ENCODE peak calls at places on chromosomes 11 and 22, in ten cellular contexts. Q, B, T, E, K, J, A, I, C and W are unnamed samples.

GRCh38 chr22:20977019-20977418 is 5.1 kb upstream of the LZTR1 start:
- DNase-seq in Q (no peak), B (no peak), T (no peak), E (no peak), K (no peak), J (no peak), A (no peak), I (no peak), C (no peak), W (no peak)

GRCh38 chr11:124971810-124972209 is 17.8 kb downstream of the CCDC15 start:
- DNase-seq in Q (no peak), B (no peak), T (no peak), E (no peak), K (no peak), J (no peak), A (no peak), I (no peak), C (no peak), W (no peak)

GRCh38 chr11:121762820-121763219 is 310.1 kb upstream of the SORL1-AS1 start:
- DNase-seq in Q (peak), B (no peak), T (no peak), E (no peak), K (peak), J (no peak), A (no peak), I (peak), C (no peak), W (peak)

GRCh38 chr22:44269117-44269498 is 43.6 kb downstream of the SHISAL1 start:
- DNase-seq in Q (no peak), B (no peak), T (no peak), E (no peak), K (no peak), J (no peak), A (no peak), I (no peak), C (no peak), W (no peak)

GRCh38 chr11:1568451-1568911 is 3.6 kb downstream of the DUSP8 start:
- DNase-seq in Q (no peak), B (peak), T (no peak), E (no peak), K (peak), J (no peak), A (peak), I (no peak), C (no peak), W (no peak)

GRCh38 chr11:32809313-32809712 is 14.9 kb upstream of the CCDC73 start:
- DNase-seq in Q (peak), B (peak), T (peak), E (peak), K (peak), J (peak), A (peak), I (peak), C (peak), W (peak)

GRCh38 chr11:629237-629583 is 2.2 kb upstream of the SCT start:
- DNase-seq in Q (no peak), B (peak), T (no peak), E (no peak), K (peak), J (no peak), A (no peak), I (no peak), C (no peak), W (no peak)

GRCh38 chr11:126282361-126282741 is 542 bp upstream of the TIRAP start:
- DNase-seq in Q (peak), B (peak), T (peak), E (peak), K (peak), J (no peak), A (peak), I (peak), C (peak), W (peak)

GRCh38 chr11:62875698-62876483 is 4.8 kb upstream of the SLC3A2 start:
- DNase-seq in Q (no peak), B (no peak), T (no peak), E (no peak), K (no peak), J (no peak), A (no peak), I (no peak), C (no peak), W (no peak)

GRCh38 chr11:35796542-35796941 is 134.0 kb downstream of the TRIM44 start:
- DNase-seq in Q (peak), B (no peak), T (peak), E (no peak), K (no peak), J (no peak), A (peak), I (no peak), C (no peak), W (no peak)

GRCh38 chr22:49373801-49374226 is 453.9 kb downstream of the BRD1 start:
- DNase-seq in Q (no peak), B (no peak), T (no peak), E (peak), K (no peak), J (no peak), A (peak), I (no peak), C (no peak), W (no peak)

GRCh38 chr22:21736084-21736642 is 569 bp upstream of the YPEL1 start:
- DNase-seq in Q (no peak), B (no peak), T (no peak), E (no peak), K (no peak), J (no peak), A (no peak), I (no peak), C (no peak), W (no peak)

GRCh38 chr11:60786811-60787567 is 1.9 kb downstream of the MS4A10 start:
- DNase-seq in Q (peak), B (no peak), T (peak), E (no peak), K (peak), J (no peak), A (no peak), I (peak), C (no peak), W (peak)

GRCh38 chr11:69054397-69055211 is 5.9 kb downstream of the TPCN2 start:
- DNase-seq in Q (no peak), B (no peak), T (no peak), E (no peak), K (no peak), J (no peak), A (no peak), I (no peak), C (no peak), W (no peak)

GRCh38 chr11:12017865-12018453 is 9.5 kb upstream of the DKK3 start:
- DNase-seq in Q (peak), B (no peak), T (no peak), E (no peak), K (peak), J (no peak), A (no peak), I (peak), C (no peak), W (no peak)

DNA sequence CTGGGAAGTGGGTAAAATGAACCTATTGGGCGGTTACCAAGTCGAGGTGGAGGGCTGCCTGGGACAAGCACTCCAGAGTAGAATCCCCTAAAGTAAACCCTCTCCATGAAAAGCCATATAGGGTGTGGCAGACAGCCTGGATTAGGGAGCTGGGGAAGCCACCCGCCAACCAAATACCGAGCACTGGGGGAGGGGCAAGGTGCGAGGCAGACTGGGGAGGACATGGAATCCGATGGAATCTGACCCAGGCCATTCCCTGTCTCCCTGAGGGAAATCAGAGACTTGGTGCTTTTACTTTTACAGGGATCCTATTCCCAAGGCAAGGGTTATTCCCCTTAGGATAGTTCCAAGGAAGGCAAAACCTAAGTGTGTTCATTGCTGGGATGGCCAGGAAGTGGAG is 130.9 kb upstream of the HSD17B12 start:
- DNase-seq in Q (no peak), B (no peak), T (no peak), E (no peak), K (no peak), J (no peak), A (no peak), I (no peak), C (no peak), W (no peak)
- TF ChIP-seq CTCF in Q (no peak), B (no peak), T (no peak), E (no peak), K (no peak), J (no peak), A (no peak), I (no peak), C (no peak), W (no peak)

DNA sequence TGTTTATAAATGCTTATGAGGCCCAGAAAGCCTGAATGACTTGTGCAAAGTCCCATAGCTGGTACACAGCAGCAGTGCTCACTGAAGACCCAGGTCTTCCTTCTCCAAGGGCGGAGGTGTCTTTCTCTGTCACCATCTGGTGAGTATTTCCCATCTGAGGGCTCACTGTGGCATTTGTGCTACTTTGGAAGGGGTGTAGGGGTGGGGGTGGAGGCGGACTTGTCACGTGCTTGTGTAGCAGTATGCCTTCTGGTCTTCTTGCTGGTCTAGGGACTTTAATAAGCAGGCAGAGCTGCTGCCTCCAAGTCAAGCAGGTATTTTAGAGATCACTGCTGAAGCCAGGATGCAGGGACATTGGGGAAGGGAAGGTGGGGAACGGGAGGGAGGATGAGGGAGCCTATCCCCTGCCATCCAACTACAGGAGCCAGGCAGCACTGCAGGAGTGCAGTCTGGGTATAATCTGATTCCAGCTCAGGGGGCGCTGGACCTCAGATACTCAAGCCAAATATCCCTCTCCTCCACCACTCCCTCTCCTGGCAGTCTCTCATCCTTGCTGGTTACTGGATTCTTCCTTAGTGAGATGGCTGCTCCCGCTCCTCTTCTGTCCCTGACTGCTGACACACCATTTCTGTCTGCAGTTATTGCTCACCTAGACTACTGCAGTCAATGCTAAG is 3.4 kb downstream of the ABCC8 start:
- DNase-seq in Q (no peak), B (no peak), T (peak), E (peak), K (no peak), J (no peak), A (peak), I (no peak), C (no peak), W (no peak)
- TF ChIP-seq CTCF in Q (peak), B (no peak), T (peak), E (no peak), K (no peak), J (no peak), A (no peak), I (no peak), C (no peak), W (no peak)

DNA sequence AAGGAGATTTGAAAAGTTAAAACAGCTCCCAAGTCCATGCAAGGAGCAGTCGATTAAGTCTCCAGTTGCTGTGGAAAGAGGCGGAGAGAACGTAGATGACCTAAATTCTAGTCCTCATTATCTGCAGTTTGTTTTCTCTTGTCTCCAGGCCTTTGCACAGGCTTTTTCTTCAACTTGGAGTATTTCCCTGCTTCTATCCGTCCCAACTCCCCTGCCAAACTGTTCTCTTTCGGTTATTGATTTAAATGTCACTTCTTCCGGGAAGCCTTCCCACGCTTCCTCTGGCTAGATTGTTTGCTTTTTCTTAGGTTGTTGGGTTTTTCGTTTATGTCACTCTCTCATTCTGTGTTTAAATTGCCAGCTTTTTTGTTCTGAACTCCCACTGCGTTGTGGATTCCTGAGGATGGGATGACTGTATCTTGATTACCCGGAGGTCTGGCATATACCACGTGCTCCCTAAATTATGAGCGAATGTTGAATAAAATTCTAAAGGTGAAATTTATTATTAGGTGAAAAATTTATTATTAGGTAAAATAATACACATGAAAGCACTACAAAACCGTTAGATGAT is 463 bp downstream of the TMEM126B start:
- DNase-seq in Q (peak), B (no peak), T (no peak), E (no peak), K (no peak), J (no peak), A (no peak), I (no peak), C (peak), W (no peak)
- TF ChIP-seq CTCF in Q (no peak), B (no peak), T (no peak), E (no peak), K (no peak), J (no peak), A (no peak), I (no peak), C (no peak), W (no peak)

GRCh38 chr11:37657645-37658044 is 1059.6 kb upstream of the RAG2 start:
- DNase-seq in Q (peak), B (no peak), T (peak), E (no peak), K (no peak), J (no peak), A (no peak), I (no peak), C (no peak), W (no peak)
- TF ChIP-seq CTCF in Q (peak), B (no peak), T (peak), E (peak), K (no peak), J (peak), A (peak), I (peak), C (peak), W (no peak)

DNA sequence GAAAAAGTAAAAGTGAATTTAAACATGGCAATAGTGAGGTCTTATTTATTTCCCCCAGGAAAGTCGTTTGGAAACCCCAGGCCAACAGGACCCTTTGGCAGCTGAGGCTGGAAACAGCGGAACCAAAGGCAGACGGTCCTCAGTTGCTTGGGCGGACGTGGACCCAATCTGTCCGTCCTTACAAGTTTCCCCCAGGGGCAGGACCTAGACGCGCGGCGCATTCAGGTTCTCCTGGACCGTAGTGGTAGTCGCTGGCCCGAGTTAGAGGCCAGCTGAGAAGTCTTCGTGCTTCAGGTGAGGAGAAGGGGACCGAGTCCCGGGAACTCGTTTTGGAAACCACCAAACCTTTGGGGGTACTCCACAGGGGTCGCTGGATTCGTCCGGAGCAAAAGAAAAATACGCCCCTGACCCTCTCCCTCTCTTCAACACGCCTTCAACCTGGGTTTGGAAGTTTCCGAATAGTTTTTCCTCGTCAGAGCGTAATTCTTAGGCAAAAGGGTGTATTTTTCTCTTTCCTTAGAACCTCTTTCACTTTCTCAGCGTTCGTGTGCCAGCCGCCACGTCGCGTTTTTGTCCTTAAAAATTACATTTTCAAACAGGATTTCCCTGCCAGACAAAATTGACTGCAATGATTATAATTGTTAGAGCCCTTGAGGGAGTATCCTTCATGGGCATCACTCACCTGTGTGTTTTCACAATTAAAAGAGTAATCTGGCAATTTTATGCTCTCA is 2.1 kb downstream of the METTL15 start:
- DNase-seq in Q (peak), B (peak), T (peak), E (peak), K (peak), J (peak), A (peak), I (peak), C (peak), W (peak)
- TF ChIP-seq CTCF in Q (no peak), B (no peak), T (no peak), E (no peak), K (no peak), J (no peak), A (no peak), I (no peak), C (no peak), W (no peak)

GRCh38 chr22:46297151-46297819 is 615 bp downstream of the GTSE1 start:
- DNase-seq in Q (peak), B (no peak), T (peak), E (no peak), K (no peak), J (no peak), A (peak), I (peak), C (no peak), W (peak)

GRCh38 chr22:46299101-46299500 is 2.4 kb downstream of the GTSE1 start:
- DNase-seq in Q (no peak), B (no peak), T (no peak), E (no peak), K (no peak), J (no peak), A (no peak), I (no peak), C (no peak), W (no peak)

GRCh38 chr22:46294784-46295183 is 1.9 kb upstream of the GTSE1 start:
- DNase-seq in Q (no peak), B (no peak), T (no peak), E (no peak), K (no peak), J (no peak), A (no peak), I (no peak), C (no peak), W (no peak)

GRCh38 chr22:46295277-46295971 is 1.2 kb upstream of the GTSE1 start:
- DNase-seq in Q (no peak), B (no peak), T (no peak), E (no peak), K (no peak), J (no peak), A (no peak), I (no peak), C (no peak), W (no peak)

GRCh38 chr22:46296257-46297150 is at the start of gene GTSE1:
- DNase-seq in Q (peak), B (peak), T (peak), E (peak), K (peak), J (peak), A (peak), I (peak), C (peak), W (peak)
- TF ChIP-seq CTCF in Q (no peak), B (peak), T (peak), E (peak), K (no peak), J (no peak), A (no peak), I (no peak), C (peak), W (peak)